ENCODE peak calls at places on chromosomes 3 and 15, in four cellular contexts. One of them, this sample, is unnamed.

GRCh38 chr3:136498919-136499447 is 248.8 kb downstream of the PCCB start:
- DNase-seq in K562: no peak
- DNase-seq in IMR-90: no peak
- DNase-seq in GM12878: no peak
- DNase-seq in this sample: no peak

GRCh38 chr15:80613762-80614365 is 81.2 kb upstream of the ABHD17C start:
- DNase-seq in K562: no peak
- DNase-seq in IMR-90: no peak
- DNase-seq in GM12878: no peak
- DNase-seq in this sample: no peak

GRCh38 chr3:196288141-196288460 is 575 bp upstream of the PCYT1A start:
- DNase-seq in K562: no peak
- DNase-seq in IMR-90: peak
- DNase-seq in GM12878: no peak
- DNase-seq in this sample: no peak

GRCh38 chr3:107588217-107588616 is 65.5 kb downstream of the BBX start:
- DNase-seq in K562: no peak
- DNase-seq in IMR-90: no peak
- DNase-seq in GM12878: no peak
- DNase-seq in this sample: no peak

GRCh38 chr3:49422379-49423248 is at the start of gene AMT:
- DNase-seq in IMR-90: peak
- DNase-seq in GM12878: no peak
- DNase-seq in K562: no peak
- DNase-seq in this sample: peak

GRCh38 chr15:99433026-99433756 is 132.6 kb upstream of the MEF2A start:
- DNase-seq in GM12878: no peak
- DNase-seq in K562: peak
- DNase-seq in IMR-90: no peak
- DNase-seq in this sample: no peak

GRCh38 chr15:75720787-75721461 is 8.3 kb upstream of the CSPG4 start:
- DNase-seq in IMR-90: no peak
- DNase-seq in K562: peak
- DNase-seq in GM12878: no peak
- DNase-seq in this sample: no peak

GRCh38 chr3:64530434-64531049 is 157.3 kb downstream of the ADAMTS9 start:
- DNase-seq in IMR-90: peak
- DNase-seq in K562: peak
- DNase-seq in GM12878: no peak
- DNase-seq in this sample: peak

GRCh38 chr3:22016197-22016596 is 265.2 kb upstream of the ZNF385D start:
- DNase-seq in K562: no peak
- DNase-seq in IMR-90: no peak
- DNase-seq in GM12878: no peak
- DNase-seq in this sample: no peak

GRCh38 chr3:141845407-141846049 is 30.9 kb upstream of the ATP1B3 start:
- DNase-seq in GM12878: no peak
- DNase-seq in IMR-90: no peak
- DNase-seq in K562: peak
- DNase-seq in this sample: peak

GRCh38 chr3:23062582-23062981 is 140.5 kb upstream of the UBE2E2 start:
- DNase-seq in K562: no peak
- DNase-seq in GM12878: no peak
- DNase-seq in IMR-90: no peak
- DNase-seq in this sample: no peak

GRCh38 chr3:23068016-23068728 is 135.0 kb upstream of the UBE2E2 start:
- DNase-seq in K562: no peak
- DNase-seq in GM12878: no peak
- DNase-seq in IMR-90: no peak
- DNase-seq in this sample: no peak

GRCh38 chr3:23062982-23063381 is 140.1 kb upstream of the UBE2E2 start:
- DNase-seq in GM12878: no peak
- DNase-seq in K562: no peak
- DNase-seq in IMR-90: no peak
- DNase-seq in this sample: no peak
- TF ChIP-seq CHD1 in GM12878: no peak
- TF ChIP-seq CHD1 in K562: no peak
- TF ChIP-seq CHD1 in IMR-90: no peak
- TF ChIP-seq CHD1 in this sample: no peak

GRCh38 chr3:38255627-38256026 is 10.0 kb upstream of the SLC22A13 start:
- DNase-seq in IMR-90: no peak
- DNase-seq in K562: no peak
- DNase-seq in GM12878: no peak
- DNase-seq in this sample: no peak
- TF ChIP-seq CHD1 in IMR-90: no peak
- TF ChIP-seq CHD1 in K562: no peak
- TF ChIP-seq CHD1 in GM12878: no peak
- TF ChIP-seq CHD1 in this sample: no peak

DNA sequence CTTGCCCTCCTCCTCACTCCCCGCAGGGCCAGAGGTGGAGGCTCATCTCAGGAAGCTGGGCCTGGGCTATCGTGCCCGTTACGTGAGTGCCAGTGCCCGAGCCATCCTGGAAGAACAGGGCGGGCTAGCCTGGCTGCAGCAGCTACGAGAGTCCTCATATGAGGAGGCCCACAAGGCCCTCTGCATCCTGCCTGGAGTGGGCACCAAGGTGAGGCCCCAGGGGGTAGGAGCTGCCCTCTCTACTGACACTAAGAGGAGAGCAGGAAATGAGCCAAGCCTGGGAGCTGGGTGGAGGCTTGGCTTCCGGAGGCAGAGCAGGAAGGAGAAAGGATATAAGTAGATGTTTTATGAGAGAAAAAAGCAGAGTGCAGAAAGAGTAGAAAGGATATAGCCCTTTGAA is 4.9 kb downstream of the OGG1 start:
- DNase-seq in K562: no peak
- DNase-seq in IMR-90: no peak
- DNase-seq in GM12878: no peak
- DNase-seq in this sample: no peak
- TF ChIP-seq CHD1 in K562: no peak
- TF ChIP-seq CHD1 in IMR-90: no peak
- TF ChIP-seq CHD1 in GM12878: no peak
- TF ChIP-seq CHD1 in this sample: no peak

GRCh38 chr3:146177072-146177936 is 16.3 kb upstream of the PLOD2 start:
- DNase-seq in GM12878: no peak
- DNase-seq in IMR-90: no peak
- DNase-seq in K562: no peak
- DNase-seq in this sample: no peak
- TF ChIP-seq CHD1 in GM12878: no peak
- TF ChIP-seq CHD1 in IMR-90: no peak
- TF ChIP-seq CHD1 in K562: no peak
- TF ChIP-seq CHD1 in this sample: no peak